ENCODE peak calls at places on chromosomes 16 and 17, in seven cellular contexts. T is lung, D is fibroblast of villous mesenchyme, B is left ventricle myocardium inferior, I is suprapubic skin, G is foreskin fibroblast, Q is epithelial cell of esophagus. X is an unnamed sample.

GRCh38 chr16:24010440-24011089 is 174.8 kb downstream of the PRKCB start:
- DNase-seq in Q (peak), B (peak), G (peak), I (no peak), D (peak), T (peak), X (peak)

GRCh38 chr17:74305865-74306654 is 20.0 kb upstream of the KIF19 start:
- DNase-seq in I (no peak), T (no peak), Q (peak), G (no peak), B (no peak), D (no peak), X (peak)

GRCh38 chr17:15917021-15917438 is 27.9 kb upstream of the ADORA2B start:
- DNase-seq in D (no peak), I (no peak), G (no peak), T (no peak), Q (no peak), B (no peak), X (no peak)

GRCh38 chr16:16031401-16031800 is 82.0 kb downstream of the ABCC1 start:
- DNase-seq in I (no peak), D (no peak), B (no peak), T (no peak), G (no peak), Q (no peak), X (no peak)

GRCh38 chr16:59859606-59860402 is 1125.7 kb upstream of the GOT2 start:
- DNase-seq in Q (no peak), D (no peak), T (no peak), B (no peak), G (peak), I (no peak), X (no peak)

GRCh38 chr17:4221163-4221562 is 42.6 kb downstream of the ANKFY1 start:
- DNase-seq in B (no peak), T (no peak), D (no peak), I (no peak), Q (no peak), G (no peak), X (no peak)

GRCh38 chr17:34758747-34759146 is 179.4 kb downstream of the TMEM132E start:
- DNase-seq in T (no peak), G (no peak), Q (no peak), B (no peak), D (no peak), I (no peak), X (no peak)

GRCh38 chr16:59252317-59252716 is 518.2 kb upstream of the GOT2 start:
- DNase-seq in D (no peak), G (no peak), Q (no peak), B (no peak), I (no peak), T (no peak), X (no peak)

GRCh38 chr17:66930933-66931332 is 33.6 kb upstream of the CACNG4 start:
- DNase-seq in T (no peak), D (no peak), Q (peak), B (no peak), G (no peak), I (peak), X (no peak)

GRCh38 chr17:52143536-52143935 is 15.0 kb downstream of the CA10 start:
- DNase-seq in Q (no peak), D (no peak), G (no peak), I (no peak), B (no peak), T (no peak), X (no peak)

GRCh38 chr17:3927628-3928010 is 11.4 kb upstream of the P2RX1 start:
- DNase-seq in D (no peak), Q (no peak), I (no peak), B (no peak), G (no peak), T (no peak), X (no peak)

GRCh38 chr17:48747445-48748363 is 19.2 kb upstream of the HOXB13 start:
- DNase-seq in Q (no peak), T (no peak), B (no peak), G (no peak), D (no peak), I (no peak), X (no peak)

GRCh38 chr17:48746916-48747444 is 18.4 kb upstream of the HOXB13 start:
- DNase-seq in G (no peak), B (no peak), T (no peak), Q (no peak), D (no peak), I (no peak), X (no peak)

GRCh38 chr17:48749621-48750553 is 21.3 kb upstream of the HOXB13 start:
- DNase-seq in D (no peak), B (no peak), Q (no peak), I (no peak), T (no peak), G (no peak), X (no peak)

GRCh38 chr17:48751172-48751571 is 22.6 kb upstream of the HOXB13 start:
- DNase-seq in T (no peak), B (no peak), G (no peak), D (no peak), Q (no peak), I (no peak), X (no peak)

DNA sequence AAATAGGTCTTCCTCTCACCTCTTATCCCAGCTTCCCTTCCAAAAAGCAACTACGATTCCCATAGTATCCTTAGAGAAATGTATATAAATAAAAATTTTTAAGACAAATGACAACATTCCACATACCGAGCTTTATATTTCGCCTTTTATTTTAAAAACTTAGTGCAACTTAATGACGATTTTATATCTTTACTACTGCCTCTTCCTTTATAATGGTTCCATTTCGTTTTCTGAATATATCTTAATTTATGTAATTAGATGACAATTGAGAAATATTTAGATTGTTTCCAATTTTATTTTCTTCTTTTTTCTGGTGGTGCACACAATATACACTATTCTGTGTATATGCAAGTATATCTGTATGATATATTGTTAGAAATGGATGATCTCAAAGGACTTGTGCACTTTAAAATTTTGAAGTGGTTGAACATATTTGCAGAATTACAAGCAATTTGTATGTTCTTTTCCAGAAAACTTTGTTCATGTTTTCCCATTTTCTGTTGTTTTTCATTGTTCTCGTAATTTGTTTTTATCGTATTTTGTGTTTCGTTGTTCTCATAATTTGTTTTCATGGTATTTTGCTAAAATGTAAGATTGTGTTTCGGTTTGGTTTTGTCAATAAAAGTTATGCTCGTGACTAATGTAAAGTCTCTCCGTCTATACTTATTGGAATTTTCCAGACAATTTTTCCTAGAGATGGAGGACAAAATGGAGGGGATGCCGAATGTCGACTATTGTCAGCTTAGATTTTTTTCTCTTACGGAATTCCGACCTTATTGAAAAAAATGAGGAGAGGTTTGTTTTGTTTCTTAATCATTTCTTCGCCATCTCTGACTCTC is 20.4 kb upstream of the HOXB13 start:
- DNase-seq in G (no peak), T (no peak), B (no peak), D (no peak), Q (no peak), I (no peak), X (no peak)
- H3K4me3 ChIP-seq in G (no peak), T (no peak), B (no peak), D (no peak), Q (no peak), I (no peak), X (no peak)

GRCh38 chr16:50670476-50670875 is 10.6 kb downstream of the SNX20 start:
- DNase-seq in T (no peak), B (no peak), D (no peak), G (no peak), I (no peak), Q (no peak), X (no peak)

GRCh38 chr16:50669741-50670140 is 11.4 kb downstream of the SNX20 start:
- DNase-seq in D (no peak), I (no peak), G (no peak), T (no peak), Q (no peak), B (no peak), X (no peak)

GRCh38 chr16:50673496-50674275 is 7.4 kb downstream of the SNX20 start:
- DNase-seq in D (no peak), I (no peak), G (no peak), B (no peak), Q (no peak), T (no peak), X (no peak)

GRCh38 chr16:50674831-50675230 is 6.3 kb downstream of the SNX20 start:
- DNase-seq in Q (no peak), G (no peak), T (no peak), D (no peak), I (no peak), B (no peak), X (no peak)

DNA sequence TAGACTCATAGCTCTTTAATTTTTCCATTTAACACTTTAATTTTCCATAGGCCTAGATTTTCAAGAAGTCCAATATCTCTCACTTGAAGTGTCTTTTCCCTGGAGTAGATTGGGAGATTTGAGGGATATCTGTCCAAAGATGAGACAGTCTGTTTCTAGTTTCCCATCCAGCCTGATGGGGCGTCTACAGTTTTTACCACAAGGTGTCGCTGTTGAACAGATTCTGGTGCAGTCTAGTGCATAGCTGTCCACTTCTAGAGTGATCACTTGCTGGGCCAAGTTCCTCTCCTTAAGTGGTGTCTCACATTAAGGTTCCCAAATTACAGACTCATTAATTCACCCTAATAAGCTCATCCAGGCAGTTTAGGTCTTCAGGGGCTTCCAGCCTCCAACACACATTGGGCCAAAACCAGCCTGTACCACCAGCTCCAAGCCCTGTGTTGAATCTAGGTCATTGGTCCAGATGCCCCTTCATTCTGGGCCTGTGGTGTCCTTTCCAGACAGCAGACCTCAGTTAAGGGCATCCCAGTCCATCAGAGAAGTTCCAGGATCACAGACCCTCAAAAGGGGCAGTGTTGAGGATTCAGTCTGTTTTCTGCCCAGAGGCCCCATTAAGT is 9.4 kb downstream of the SNX20 start:
- DNase-seq in B (no peak), Q (peak), G (peak), T (no peak), D (peak), I (no peak), X (no peak)
- TF ChIP-seq CTCF in B (peak), Q (peak), G (peak), T (no peak), D (peak), I (peak), X (peak)

DNA sequence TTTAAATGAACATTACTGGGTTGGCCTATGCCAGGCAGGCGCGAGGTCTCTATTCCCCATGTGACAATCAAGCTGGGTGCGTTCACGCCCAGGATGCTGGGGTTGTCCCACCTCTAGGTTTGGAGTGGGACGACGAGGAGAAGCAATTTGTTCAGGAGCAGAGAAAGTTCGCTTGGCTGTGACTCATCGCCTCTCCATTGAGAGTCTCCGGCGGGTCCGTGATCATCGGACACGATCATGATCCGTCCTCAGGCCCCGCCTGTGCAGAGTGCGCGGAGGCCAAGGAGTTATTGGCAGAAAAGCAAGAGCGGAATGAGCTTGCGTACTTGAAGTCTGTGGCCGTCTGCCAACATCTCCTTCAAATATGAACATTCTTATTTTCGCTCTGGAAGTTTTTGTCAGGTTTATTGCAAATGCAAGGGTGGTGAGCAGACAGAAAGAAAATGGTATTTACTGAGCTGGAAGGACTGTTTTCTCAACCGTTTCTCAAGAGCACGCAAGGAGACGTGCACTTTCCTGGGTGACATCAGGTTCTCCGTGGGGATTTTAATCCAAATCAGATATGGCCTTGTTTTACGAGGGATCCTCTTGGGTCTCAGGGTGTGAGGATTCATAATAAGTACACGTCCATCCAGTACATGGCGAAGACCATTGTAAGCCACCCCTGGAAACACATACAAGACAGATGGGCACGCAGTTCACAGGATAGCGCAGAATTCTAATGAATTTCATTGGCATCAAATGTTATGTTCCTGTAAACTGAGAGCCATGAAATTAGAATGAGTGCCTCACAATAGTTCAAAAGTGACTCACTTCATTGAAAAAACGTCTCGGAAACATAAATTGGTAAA is 70.1 kb upstream of the CREBBP start:
- DNase-seq in B (peak), G (peak), T (peak), I (peak), D (peak), Q (peak), X (peak)
- H3K4me3 ChIP-seq in B (peak), G (peak), T (peak), I (peak), D (peak), Q (no peak), X (peak)

GRCh38 chr17:81906476-81907218 is 4.6 kb downstream of the PCYT2 start:
- DNase-seq in B (no peak), G (no peak), Q (no peak), T (no peak), I (no peak), D (no peak), X (no peak)
- TF ChIP-seq CTCF in B (no peak), G (no peak), Q (peak), T (no peak), I (no peak), D (no peak), X (no peak)